ENCODE peak calls at places on chromosomes 12 and 14, in nine cellular contexts. D, S, V, M, B, I, J, K and W are unnamed samples.

GRCh38 chr12:613996-614726 is 49.1 kb downstream of the NINJ2 start:
- DNase-seq in M (no peak), S (peak), J (peak), K (no peak), V (peak), I (peak), B (no peak), D (peak), W (peak)

GRCh38 chr12:95197636-95198035 is 19.6 kb downstream of the FGD6 start:
- DNase-seq in K (no peak), D (no peak), M (no peak), J (no peak), I (no peak), S (no peak), V (no peak), B (no peak), W (no peak)

GRCh38 chr14:93911975-93912374 is 15.2 kb upstream of the FAM181A start:
- DNase-seq in M (no peak), K (no peak), V (no peak), D (no peak), J (no peak), I (no peak), B (no peak), S (no peak), W (no peak)

GRCh38 chr14:101078105-101078891 is 174.8 kb upstream of the RTL1 start:
- DNase-seq in S (no peak), K (no peak), I (no peak), M (no peak), V (no peak), B (no peak), J (no peak), D (no peak), W (no peak)

GRCh38 chr12:132415456-132416120 is 74.4 kb upstream of the FBRSL1 start:
- DNase-seq in S (no peak), B (no peak), K (no peak), M (no peak), V (no peak), D (no peak), J (no peak), I (no peak), W (no peak)

GRCh38 chr12:46187023-46187422 is 81.8 kb downstream of the SLC38A1 start:
- DNase-seq in I (no peak), D (no peak), V (peak), S (no peak), B (peak), J (no peak), M (no peak), K (no peak), W (no peak)

GRCh38 chr12:77343291-77343690 is 277.9 kb upstream of the E2F7 start:
- DNase-seq in S (no peak), K (no peak), D (no peak), V (peak), I (no peak), M (no peak), B (peak), J (no peak), W (no peak)

GRCh38 chr12:3054993-3055711 is 22.0 kb upstream of the TSPAN9 start:
- DNase-seq in K (no peak), J (no peak), M (no peak), V (no peak), S (no peak), D (no peak), B (no peak), I (no peak), W (no peak)

GRCh38 chr12:56206373-56207166 is 15.2 kb downstream of the RNF41 start:
- DNase-seq in J (peak), S (peak), M (peak), I (peak), B (peak), V (peak), K (peak), D (peak), W (peak)

GRCh38 chr12:26135010-26135420 is 10.2 kb upstream of the BHLHE41 start:
- DNase-seq in I (no peak), J (no peak), K (no peak), D (no peak), M (no peak), B (peak), V (peak), S (no peak), W (no peak)

GRCh38 chr14:53571990-53572389 is 384.6 kb downstream of the BMP4 start:
- DNase-seq in J (no peak), D (no peak), S (no peak), M (no peak), I (no peak), V (no peak), B (no peak), K (no peak), W (no peak)

GRCh38 chr14:29710015-29710414 is 217.6 kb downstream of the PRKD1 start:
- DNase-seq in I (no peak), J (no peak), B (peak), M (no peak), S (no peak), V (peak), K (no peak), D (no peak), W (no peak)

GRCh38 chr12:77761286-77761685 is 69.4 kb upstream of the NAV3 start:
- DNase-seq in J (no peak), V (no peak), S (no peak), M (no peak), K (no peak), I (no peak), D (no peak), B (no peak), W (no peak)

GRCh38 chr14:25215607-25216006 is 165.7 kb upstream of the STXBP6 start:
- DNase-seq in M (no peak), S (no peak), V (no peak), J (no peak), B (no peak), K (no peak), I (no peak), D (no peak), W (no peak)

GRCh38 chr14:23447634-23448353 is 12.3 kb upstream of the MYH7 start:
- DNase-seq in B (peak), V (no peak), I (no peak), S (no peak), K (no peak), D (no peak), M (no peak), J (no peak), W (no peak)

GRCh38 chr12:56449622-56449984 is 377 bp upstream of the TIMELESS start:
- DNase-seq in B (no peak), S (no peak), J (no peak), K (no peak), M (no peak), D (no peak), V (no peak), I (no peak), W (no peak)

GRCh38 chr12:27226319-27226984 is 17.6 kb upstream of the STK38L start:
- DNase-seq in V (no peak), D (no peak), I (no peak), B (peak), M (no peak), J (no peak), S (no peak), K (no peak), W (no peak)

GRCh38 chr14:105094193-105094907 is 29.1 kb upstream of the GPR132 start:
- DNase-seq in J (no peak), B (no peak), M (no peak), I (no peak), K (no peak), V (no peak), S (no peak), D (no peak), W (no peak)

GRCh38 chr12:75690556-75690955 is 179.1 kb upstream of the KRR1 start:
- DNase-seq in S (no peak), K (no peak), I (no peak), M (no peak), J (peak), B (no peak), V (peak), D (no peak), W (no peak)

GRCh38 chr12:30286345-30286926 is 409.2 kb downstream of the IPO8 start:
- DNase-seq in V (peak), D (no peak), B (peak), K (no peak), S (no peak), J (no peak), M (no peak), I (peak), W (no peak)

GRCh38 chr12:66188584-66189475 is at the start of gene IRAK3:
- DNase-seq in J (no peak), I (peak), B (peak), M (no peak), K (no peak), V (peak), S (peak), D (peak), W (peak)

GRCh38 chr12:13345722-13346121 is 149.2 kb downstream of the EMP1 start:
- DNase-seq in B (no peak), V (no peak), K (no peak), S (no peak), J (no peak), D (no peak), I (no peak), M (no peak), W (no peak)

GRCh38 chr12:9615420-9616135 is 7.9 kb upstream of the KLRB1 start:
- DNase-seq in B (no peak), V (no peak), M (no peak), I (peak), S (no peak), D (no peak), J (no peak), K (no peak), W (peak)

GRCh38 chr12:26090853-26091510 is 33.9 kb downstream of the BHLHE41 start:
- DNase-seq in I (no peak), S (no peak), J (no peak), V (no peak), M (no peak), K (no peak), B (peak), D (no peak), W (no peak)

GRCh38 chr12:65464930-65465329 is 186.4 kb downstream of the MSRB3 start:
- DNase-seq in M (no peak), K (no peak), I (no peak), D (no peak), J (peak), B (peak), S (no peak), V (peak), W (no peak)

GRCh38 chr12:47841910-47842309 is 22.2 kb upstream of the HDAC7 start:
- DNase-seq in J (no peak), K (no peak), D (no peak), S (no peak), V (peak), I (no peak), M (no peak), B (peak), W (no peak)

GRCh38 chr14:68771631-68772030 is 21.2 kb downstream of the ZFP36L1 start:
- DNase-seq in K (no peak), V (no peak), B (no peak), S (peak), D (no peak), J (no peak), M (no peak), I (peak), W (no peak)

GRCh38 chr14:96245710-96246534 is 10.1 kb upstream of the BDKRB1 start:
- DNase-seq in M (no peak), D (no peak), I (no peak), B (peak), V (peak), K (no peak), J (no peak), S (no peak), W (no peak)

GRCh38 chr12:94305293-94305957 is 154.2 kb downstream of the CEP83 start:
- DNase-seq in K (no peak), D (peak), S (no peak), B (no peak), J (no peak), M (no peak), I (no peak), V (peak), W (peak)

GRCh38 chr14:67734675-67735074 is 33.0 kb downstream of the RDH12 start:
- DNase-seq in I (no peak), B (no peak), K (no peak), D (no peak), S (no peak), V (peak), J (no peak), M (no peak), W (no peak)

GRCh38 chr12:78725033-78725432 is 139.5 kb upstream of the SYT1 start:
- DNase-seq in M (no peak), S (no peak), D (no peak), I (no peak), V (no peak), K (no peak), J (no peak), B (no peak), W (no peak)

GRCh38 chr14:29668201-29668600 is 259.4 kb downstream of the PRKD1 start:
- DNase-seq in J (no peak), D (no peak), I (no peak), K (no peak), S (no peak), M (no peak), V (no peak), B (no peak), W (no peak)

GRCh38 chr12:42935756-42936155 is 346.2 kb upstream of the PRICKLE1 start:
- DNase-seq in M (no peak), K (no peak), I (no peak), J (no peak), D (no peak), B (peak), S (no peak), V (peak), W (no peak)

GRCh38 chr14:89013698-89014569 is 189.5 kb downstream of the TTC8 start:
- DNase-seq in V (no peak), J (no peak), B (no peak), I (no peak), K (peak), M (no peak), S (no peak), D (no peak), W (no peak)

GRCh38 chr12:102769323-102769916 is 147.6 kb downstream of the PAH start:
- DNase-seq in M (no peak), J (peak), I (peak), D (peak), B (peak), K (peak), V (peak), S (peak), W (peak)

GRCh38 chr14:89429206-89430091 is 12.4 kb upstream of the FOXN3 start:
- DNase-seq in D (peak), I (peak), S (no peak), K (no peak), B (peak), V (peak), M (peak), J (no peak), W (peak)

GRCh38 chr14:76537912-76538647 is 162.1 kb downstream of the ESRRB start:
- DNase-seq in I (no peak), B (peak), V (no peak), D (no peak), S (no peak), J (no peak), K (no peak), M (no peak), W (no peak)

GRCh38 chr12:24778486-24779304 is 170.2 kb downstream of the BCAT1 start:
- DNase-seq in K (peak), J (peak), M (no peak), V (peak), D (no peak), B (peak), I (peak), S (no peak), W (peak)

GRCh38 chr12:5630101-5630500 is 198.2 kb downstream of the NTF3 start:
- DNase-seq in B (no peak), D (no peak), S (no peak), J (no peak), K (no peak), I (no peak), V (no peak), M (no peak), W (no peak)

GRCh38 chr12:71415336-71416231 is 24.0 kb upstream of the LGR5 start:
- DNase-seq in J (peak), B (peak), D (no peak), M (no peak), S (no peak), V (peak), K (peak), I (peak), W (peak)